ENCODE peak calls at places on chromosome 18, in nine cellular contexts. One of them, this sample, is unnamed.
A peak's percentile ranks its signal among the peaks of the same experiment; 100 is the strongest.

GRCh38 chr18:13400636-13401315 is 182.2 kb downstream of the LDLRAD4 start:
- DNase-seq in transverse colon: no peak
- DNase-seq in stomach: no peak
- DNase-seq in heart left ventricle: no peak
- DNase-seq in IMR-90: no peak
- DNase-seq in HCT116: no peak
- DNase-seq in A549: no peak
- DNase-seq in upper lobe of left lung: no peak
- DNase-seq in adrenal gland: peak; percentile 29
- DNase-seq in this sample: no peak

GRCh38 chr18:46509530-46509929 is 147.5 kb downstream of the LOXHD1 start:
- DNase-seq in IMR-90: no peak
- DNase-seq in heart left ventricle: no peak
- DNase-seq in stomach: no peak
- DNase-seq in transverse colon: no peak
- DNase-seq in upper lobe of left lung: no peak
- DNase-seq in HCT116: no peak
- DNase-seq in A549: no peak
- DNase-seq in adrenal gland: no peak
- DNase-seq in this sample: no peak

GRCh38 chr18:13809025-13809384 is 14.9 kb upstream of the MC5R start:
- DNase-seq in HCT116: no peak
- DNase-seq in A549: no peak
- DNase-seq in IMR-90: no peak
- DNase-seq in upper lobe of left lung: no peak
- DNase-seq in stomach: peak; percentile 83
- DNase-seq in transverse colon: peak; percentile 80
- DNase-seq in adrenal gland: no peak
- DNase-seq in heart left ventricle: no peak
- DNase-seq in this sample: no peak

GRCh38 chr18:55096261-55097026 is 137.2 kb upstream of the CCDC68 start:
- DNase-seq in IMR-90: peak; percentile 72
- DNase-seq in stomach: no peak
- DNase-seq in A549: peak; percentile 22
- DNase-seq in adrenal gland: peak; percentile 85
- DNase-seq in heart left ventricle: no peak
- DNase-seq in transverse colon: peak; percentile 10
- DNase-seq in HCT116: peak; percentile 32
- DNase-seq in upper lobe of left lung: no peak
- DNase-seq in this sample: no peak

GRCh38 chr18:68494802-68495560 is 219.9 kb downstream of the TMX3 start:
- DNase-seq in IMR-90: peak; percentile 98
- DNase-seq in upper lobe of left lung: no peak
- DNase-seq in transverse colon: no peak
- DNase-seq in A549: no peak
- DNase-seq in heart left ventricle: no peak
- DNase-seq in stomach: no peak
- DNase-seq in adrenal gland: no peak
- DNase-seq in HCT116: no peak
- DNase-seq in this sample: no peak

GRCh38 chr18:34495434-34495833 is 214.7 kb upstream of the DTNA start:
- DNase-seq in HCT116: no peak
- DNase-seq in A549: no peak
- DNase-seq in upper lobe of left lung: no peak
- DNase-seq in stomach: no peak
- DNase-seq in heart left ventricle: no peak
- DNase-seq in IMR-90: no peak
- DNase-seq in adrenal gland: no peak
- DNase-seq in transverse colon: no peak
- DNase-seq in this sample: no peak

GRCh38 chr18:39462436-39462835 is 1896.8 kb upstream of the CELF4 start:
- DNase-seq in transverse colon: no peak
- DNase-seq in A549: no peak
- DNase-seq in stomach: no peak
- DNase-seq in adrenal gland: no peak
- DNase-seq in HCT116: no peak
- DNase-seq in heart left ventricle: no peak
- DNase-seq in IMR-90: peak; percentile 66
- DNase-seq in upper lobe of left lung: no peak
- DNase-seq in this sample: no peak

GRCh38 chr18:36403896-36404824 is 106.6 kb downstream of the FHOD3 start:
- DNase-seq in transverse colon: no peak
- DNase-seq in adrenal gland: no peak
- DNase-seq in HCT116: no peak
- DNase-seq in stomach: no peak
- DNase-seq in upper lobe of left lung: no peak
- DNase-seq in IMR-90: no peak
- DNase-seq in A549: no peak
- DNase-seq in heart left ventricle: no peak
- DNase-seq in this sample: no peak

GRCh38 chr18:50401888-50402287 is 27.0 kb downstream of the SKA1 start:
- DNase-seq in transverse colon: peak; percentile 64
- DNase-seq in A549: peak; percentile 3
- DNase-seq in IMR-90: peak; percentile 7
- DNase-seq in heart left ventricle: peak; percentile 72
- DNase-seq in HCT116: no peak
- DNase-seq in adrenal gland: peak; percentile 95
- DNase-seq in upper lobe of left lung: peak; percentile 83
- DNase-seq in stomach: peak; percentile 76
- DNase-seq in this sample: no peak

GRCh38 chr18:52451252-52451651 is 111.3 kb downstream of the DCC start:
- DNase-seq in adrenal gland: peak; percentile 55
- DNase-seq in A549: no peak
- DNase-seq in IMR-90: no peak
- DNase-seq in HCT116: no peak
- DNase-seq in stomach: no peak
- DNase-seq in heart left ventricle: no peak
- DNase-seq in upper lobe of left lung: no peak
- DNase-seq in transverse colon: no peak
- DNase-seq in this sample: no peak

GRCh38 chr18:23743733-23744333 is 54.6 kb downstream of the LAMA3 start:
- DNase-seq in transverse colon: no peak
- DNase-seq in adrenal gland: no peak
- DNase-seq in A549: no peak
- DNase-seq in upper lobe of left lung: no peak
- DNase-seq in stomach: no peak
- DNase-seq in HCT116: no peak
- DNase-seq in IMR-90: no peak
- DNase-seq in heart left ventricle: no peak
- DNase-seq in this sample: no peak

GRCh38 chr18:70146174-70146573 is 59.3 kb downstream of the RTTN start:
- DNase-seq in A549: no peak
- DNase-seq in IMR-90: no peak
- DNase-seq in stomach: no peak
- DNase-seq in HCT116: no peak
- DNase-seq in adrenal gland: no peak
- DNase-seq in heart left ventricle: no peak
- DNase-seq in transverse colon: no peak
- DNase-seq in upper lobe of left lung: no peak
- DNase-seq in this sample: no peak
- TF ChIP-seq POLR2A in A549: no peak
- TF ChIP-seq POLR2A in IMR-90: no peak
- TF ChIP-seq POLR2A in stomach: no peak
- TF ChIP-seq POLR2A in HCT116: no peak
- TF ChIP-seq POLR2A in adrenal gland: no peak
- TF ChIP-seq POLR2A in heart left ventricle: no peak
- TF ChIP-seq POLR2A in transverse colon: no peak
- TF ChIP-seq POLR2A in upper lobe of left lung: no peak
- TF ChIP-seq POLR2A in this sample: no peak

GRCh38 chr18:48339692-48340091 is 69.5 kb downstream of the ZBTB7C start:
- DNase-seq in upper lobe of left lung: no peak
- DNase-seq in adrenal gland: peak; percentile 64
- DNase-seq in transverse colon: no peak
- DNase-seq in A549: no peak
- DNase-seq in IMR-90: no peak
- DNase-seq in HCT116: no peak
- DNase-seq in heart left ventricle: no peak
- DNase-seq in stomach: no peak
- DNase-seq in this sample: no peak

GRCh38 chr18:48338915-48339314 is 70.3 kb downstream of the ZBTB7C start:
- DNase-seq in adrenal gland: no peak
- DNase-seq in heart left ventricle: no peak
- DNase-seq in transverse colon: no peak
- DNase-seq in upper lobe of left lung: no peak
- DNase-seq in HCT116: no peak
- DNase-seq in stomach: no peak
- DNase-seq in IMR-90: no peak
- DNase-seq in A549: no peak
- DNase-seq in this sample: no peak

GRCh38 chr18:48342125-48342524 is 67.1 kb downstream of the ZBTB7C start:
- DNase-seq in IMR-90: no peak
- DNase-seq in transverse colon: no peak
- DNase-seq in A549: no peak
- DNase-seq in upper lobe of left lung: no peak
- DNase-seq in HCT116: no peak
- DNase-seq in stomach: no peak
- DNase-seq in adrenal gland: peak; percentile 71
- DNase-seq in heart left ventricle: no peak
- DNase-seq in this sample: no peak

GRCh38 chr18:48342588-48342987 is 66.6 kb downstream of the ZBTB7C start:
- DNase-seq in heart left ventricle: no peak
- DNase-seq in stomach: no peak
- DNase-seq in adrenal gland: no peak
- DNase-seq in IMR-90: no peak
- DNase-seq in transverse colon: no peak
- DNase-seq in upper lobe of left lung: no peak
- DNase-seq in HCT116: no peak
- DNase-seq in A549: no peak
- DNase-seq in this sample: no peak

GRCh38 chr18:48340502-48340901 is 68.7 kb downstream of the ZBTB7C start:
- DNase-seq in A549: no peak
- DNase-seq in adrenal gland: no peak
- DNase-seq in HCT116: no peak
- DNase-seq in transverse colon: no peak
- DNase-seq in IMR-90: no peak
- DNase-seq in heart left ventricle: no peak
- DNase-seq in stomach: no peak
- DNase-seq in upper lobe of left lung: no peak
- DNase-seq in this sample: no peak
- TF ChIP-seq CTCF in A549: no peak
- TF ChIP-seq CTCF in adrenal gland: no peak
- TF ChIP-seq CTCF in HCT116: no peak
- TF ChIP-seq CTCF in transverse colon: no peak
- TF ChIP-seq CTCF in IMR-90: no peak
- TF ChIP-seq CTCF in heart left ventricle: no peak
- TF ChIP-seq CTCF in stomach: no peak
- TF ChIP-seq CTCF in upper lobe of left lung: no peak
- TF ChIP-seq CTCF in this sample: no peak

DNA sequence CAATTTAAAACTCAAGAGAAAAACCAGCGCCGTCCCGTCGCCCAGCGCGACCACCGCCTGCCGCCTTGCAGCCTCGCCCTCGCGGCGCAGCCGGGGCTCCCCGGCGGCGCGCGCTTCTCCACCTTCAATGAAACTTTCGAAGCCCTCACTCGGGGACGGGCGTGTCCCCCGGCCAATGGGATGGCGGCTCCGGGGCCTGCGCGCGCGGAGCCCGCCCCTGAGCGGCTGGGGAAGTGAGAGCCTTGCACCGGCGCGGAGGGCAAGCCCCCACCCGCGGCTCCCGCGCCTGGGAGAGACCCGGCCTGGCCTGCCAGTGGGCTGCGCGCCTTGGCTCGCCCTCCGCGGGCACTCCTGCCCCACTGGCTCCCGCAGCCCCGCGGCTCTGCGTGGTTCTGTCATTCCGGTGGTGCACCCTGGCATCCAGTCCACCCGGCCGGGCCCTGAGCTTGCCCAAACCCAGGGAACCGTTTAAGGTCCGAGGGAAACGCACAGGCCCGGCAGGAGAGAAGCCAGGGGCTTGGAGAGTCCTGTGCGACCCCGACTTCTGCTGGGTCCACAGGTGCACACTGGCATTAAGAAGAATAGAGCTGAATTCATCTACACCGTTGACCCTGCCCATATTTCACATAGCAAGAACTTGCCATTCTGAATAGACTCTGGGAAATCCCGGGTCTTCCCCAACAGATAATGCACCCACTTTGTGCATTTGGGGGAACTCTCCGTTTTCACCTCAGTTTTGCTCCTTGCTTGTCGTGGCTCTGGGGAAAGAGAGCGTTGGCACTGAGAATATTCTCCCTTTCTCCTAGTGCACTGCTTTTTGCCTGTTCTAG is at the start of gene PIEZO2:
- DNase-seq in stomach: peak; percentile 29
- DNase-seq in IMR-90: peak; percentile 65
- DNase-seq in upper lobe of left lung: peak; percentile 95
- DNase-seq in transverse colon: peak; percentile 30
- DNase-seq in adrenal gland: peak; percentile 56
- DNase-seq in heart left ventricle: peak; percentile 67
- DNase-seq in A549: peak; percentile 47
- DNase-seq in HCT116: no peak
- DNase-seq in this sample: peak; percentile 57
- TF ChIP-seq POLR2A in stomach: no peak
- TF ChIP-seq POLR2A in IMR-90: no peak
- TF ChIP-seq POLR2A in upper lobe of left lung: no peak
- TF ChIP-seq POLR2A in transverse colon: no peak
- TF ChIP-seq POLR2A in adrenal gland: no peak
- TF ChIP-seq POLR2A in heart left ventricle: no peak
- TF ChIP-seq POLR2A in A549: no peak
- TF ChIP-seq POLR2A in HCT116: no peak
- TF ChIP-seq POLR2A in this sample: peak; percentile 24

GRCh38 chr18:47530695-47531094 is 279.2 kb upstream of the SKOR2 start:
- DNase-seq in HCT116: no peak
- DNase-seq in IMR-90: no peak
- DNase-seq in A549: no peak
- DNase-seq in transverse colon: no peak
- DNase-seq in adrenal gland: no peak
- DNase-seq in upper lobe of left lung: no peak
- DNase-seq in stomach: no peak
- DNase-seq in heart left ventricle: no peak
- DNase-seq in this sample: no peak

GRCh38 chr18:47528343-47528742 is 276.9 kb upstream of the SKOR2 start:
- DNase-seq in stomach: no peak
- DNase-seq in IMR-90: no peak
- DNase-seq in upper lobe of left lung: no peak
- DNase-seq in HCT116: no peak
- DNase-seq in transverse colon: no peak
- DNase-seq in adrenal gland: no peak
- DNase-seq in A549: no peak
- DNase-seq in heart left ventricle: no peak
- DNase-seq in this sample: no peak

GRCh38 chr18:47526147-47526546 is 274.7 kb upstream of the SKOR2 start:
- DNase-seq in stomach: no peak
- DNase-seq in A549: no peak
- DNase-seq in adrenal gland: no peak
- DNase-seq in upper lobe of left lung: peak; percentile 71
- DNase-seq in transverse colon: no peak
- DNase-seq in IMR-90: no peak
- DNase-seq in HCT116: no peak
- DNase-seq in heart left ventricle: no peak
- DNase-seq in this sample: no peak

DNA sequence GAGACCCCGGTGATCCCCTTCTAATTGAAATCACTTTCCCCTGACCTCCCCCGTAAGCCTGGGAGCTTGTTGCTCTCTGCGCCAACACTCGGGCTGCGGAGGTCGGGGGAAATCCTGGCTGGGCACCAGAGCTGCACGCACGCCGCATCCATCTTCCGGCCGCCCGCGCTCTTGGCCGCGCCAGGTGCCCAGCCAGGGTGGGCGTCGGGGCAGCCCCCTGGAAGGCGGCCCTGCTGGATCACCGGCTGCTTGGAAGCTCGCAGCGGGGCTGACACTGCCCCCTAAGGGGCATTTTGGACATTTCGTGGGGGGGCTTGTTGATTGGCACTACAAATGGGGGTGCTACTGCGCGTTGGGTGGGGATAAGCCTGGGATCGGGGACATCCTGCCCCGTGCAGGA is 280.3 kb upstream of the SKOR2 start:
- DNase-seq in stomach: no peak
- DNase-seq in HCT116: no peak
- DNase-seq in upper lobe of left lung: peak; percentile 53
- DNase-seq in IMR-90: no peak
- DNase-seq in A549: no peak
- DNase-seq in transverse colon: no peak
- DNase-seq in adrenal gland: no peak
- DNase-seq in heart left ventricle: no peak
- DNase-seq in this sample: no peak
- TF ChIP-seq CTCF in stomach: no peak
- TF ChIP-seq CTCF in HCT116: no peak
- TF ChIP-seq CTCF in upper lobe of left lung: no peak
- TF ChIP-seq CTCF in IMR-90: no peak
- TF ChIP-seq CTCF in A549: no peak
- TF ChIP-seq CTCF in transverse colon: no peak
- TF ChIP-seq CTCF in adrenal gland: no peak
- TF ChIP-seq CTCF in heart left ventricle: no peak
- TF ChIP-seq CTCF in this sample: no peak

This sample was measured in gastrocnemius medialis.